ENCODE peak calls at places on chromosomes 3 and 15, in four cellular contexts. N is A549, P is K562, J is HepG2. U is an unnamed sample.
A peak's percentile ranks its signal among the peaks of the same experiment; 100 is the strongest.

GRCh38 chr15:78830514-78831228 is 19.4 kb upstream of the ADAMTS7 start:
- DNase-seq in N (no peak), P (no peak), J (no peak), U (no peak)

GRCh38 chr3:4828279-4829030 is 150.8 kb upstream of the BHLHE40 start:
- DNase-seq in N (no peak), P (no peak), J (no peak), U (no peak)

GRCh38 chr3:140465988-140466387 is 211.9 kb upstream of the TRIM42 start:
- DNase-seq in N (no peak), P (no peak), J (no peak), U (no peak)

GRCh38 chr3:140206196-140207040 is 271.4 kb downstream of the CLSTN2 start:
- DNase-seq in N (no peak), P (peak; percentile 9), J (no peak), U (no peak)

GRCh38 chr3:186021673-186022362 is 84.0 kb upstream of the TRA2B start:
- DNase-seq in N (no peak), P (no peak), J (no peak), U (no peak)

GRCh38 chr15:31439328-31439727 is 112.7 kb downstream of the KLF13 start:
- DNase-seq in N (peak; percentile 80), P (peak; percentile 56), J (peak; percentile 35), U (peak; percentile 60)

GRCh38 chr15:30929064-30929669 is 25.5 kb downstream of the FAN1 start:
- DNase-seq in N (no peak), P (no peak), J (no peak), U (no peak)

GRCh38 chr15:36737430-36737891 is 158.0 kb downstream of the CDIN1 start:
- DNase-seq in N (no peak), P (no peak), J (no peak), U (no peak)

GRCh38 chr15:58980351-58980939 is 7.0 kb upstream of the RNF111 start:
- DNase-seq in N (peak; percentile 43), P (peak; percentile 20), J (peak; percentile 23), U (no peak)

GRCh38 chr3:64945171-64945684 is 257.4 kb upstream of the ADAMTS9 start:
- DNase-seq in N (no peak), P (peak; percentile 8), J (no peak), U (no peak)

GRCh38 chr3:133833267-133833666 is 27.7 kb downstream of the SRPRB start:
- DNase-seq in N (no peak), P (no peak), J (no peak), U (no peak)

GRCh38 chr15:28783873-28784272 is 64.6 kb downstream of the GOLGA6L7 start:
- DNase-seq in N (no peak), P (no peak), J (no peak), U (no peak)

GRCh38 chr3:131033480-131034080 is 6.9 kb downstream of the NEK11 start:
- DNase-seq in N (peak; percentile 14), P (peak; percentile 18), J (peak; percentile 43), U (no peak)

GRCh38 chr15:48644827-48645557 is 517 bp downstream of the FBN1 start:
- DNase-seq in N (peak; percentile 13), P (no peak), J (no peak), U (no peak)

GRCh38 chr3:152650177-152650576 is 184.8 kb upstream of the P2RY1 start:
- DNase-seq in N (no peak), P (no peak), J (peak; percentile 12), U (no peak)

GRCh38 chr15:29774900-29775299 is 47.4 kb downstream of the TJP1 start:
- DNase-seq in N (peak; percentile 48), P (no peak), J (peak; percentile 21), U (no peak)

GRCh38 chr3:61714225-61714624 is 152.9 kb downstream of the PTPRG start:
- DNase-seq in N (no peak), P (no peak), J (no peak), U (no peak)

GRCh38 chr15:85141601-85142185 is 160.0 kb downstream of the PDE8A start:
- DNase-seq in N (no peak), P (no peak), J (no peak), U (no peak)

GRCh38 chr15:72176155-72176554 is 21.4 kb downstream of the GRAMD2A start:
- DNase-seq in N (no peak), P (no peak), J (no peak), U (no peak)

GRCh38 chr3:132549890-132550578 is 47.0 kb upstream of the ACKR4 start:
- DNase-seq in N (no peak), P (no peak), J (no peak), U (no peak)

GRCh38 chr3:49362579-49362978 is 4.4 kb upstream of the GPX1 start:
- DNase-seq in N (no peak), P (no peak), J (no peak), U (no peak)

GRCh38 chr3:14852721-14853120 is 34.0 kb downstream of the FGD5 start:
- DNase-seq in N (no peak), P (no peak), J (no peak), U (no peak)
- TF ChIP-seq RNF2 in N (no peak), P (no peak), J (no peak), U (no peak)

DNA sequence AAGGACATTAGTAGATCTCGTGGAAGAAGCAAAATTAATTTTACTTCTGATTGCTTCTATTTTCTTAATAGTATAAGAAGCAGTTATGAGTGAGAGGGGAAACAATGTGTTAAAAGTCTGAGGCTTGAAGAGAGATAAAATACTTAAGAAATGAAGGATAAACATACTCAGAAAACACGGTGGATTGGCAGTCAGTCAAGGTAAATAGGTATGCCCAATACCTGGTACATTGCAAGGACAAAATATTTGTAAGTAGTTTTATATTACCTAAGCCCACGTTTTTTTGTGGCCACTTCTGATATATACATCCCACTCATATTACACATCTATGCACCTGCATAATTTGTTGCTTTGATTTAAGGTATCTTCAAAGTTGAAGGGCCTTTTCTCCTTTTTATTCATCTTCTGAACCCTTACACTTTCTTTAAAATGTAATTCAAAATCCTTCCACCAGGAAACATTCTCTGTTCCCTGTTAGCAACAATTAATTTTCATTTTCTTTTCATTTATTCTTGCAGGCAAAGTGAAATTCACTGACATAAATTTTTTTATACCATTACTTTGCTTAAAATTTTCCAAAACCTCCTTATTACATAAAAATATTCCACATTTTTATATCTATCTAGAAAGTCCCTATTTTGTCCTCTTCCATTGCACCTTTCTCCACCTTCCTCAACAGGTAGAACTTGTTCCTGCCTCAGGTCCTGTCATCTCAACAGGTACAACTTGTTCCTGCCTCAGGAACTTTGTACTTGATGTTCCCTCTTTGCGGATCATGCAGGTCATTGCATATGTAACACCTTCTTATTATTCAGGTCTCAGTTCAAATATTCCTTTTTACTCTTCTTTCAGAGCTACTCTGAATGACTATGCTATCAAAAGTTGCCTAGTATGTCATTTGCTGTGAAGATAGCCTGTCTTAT is 755.7 kb upstream of the ALCAM start:
- DNase-seq in N (no peak), P (no peak), J (no peak), U (no peak)
- TF ChIP-seq RNF2 in N (no peak), P (no peak), J (no peak), U (no peak)

GRCh38 chr15:65105038-65105437 is 10.0 kb downstream of the UBAP1L start:
- DNase-seq in N (no peak), P (no peak), J (no peak), U (no peak)

GRCh38 chr15:65115086-65115485 is at the start of gene UBAP1L:
- DNase-seq in N (no peak), P (no peak), J (no peak), U (no peak)

GRCh38 chr15:65106011-65106590 is 8.9 kb downstream of the UBAP1L start:
- DNase-seq in N (no peak), P (no peak), J (no peak), U (no peak)

GRCh38 chr15:65115542-65115941 is 542 bp upstream of the UBAP1L start:
- DNase-seq in N (no peak), P (no peak), J (no peak), U (no peak)

GRCh38 chr15:65110676-65111292 is 4.2 kb downstream of the UBAP1L start:
- DNase-seq in N (no peak), P (peak; percentile 27), J (no peak), U (no peak)
- TF ChIP-seq RNF2 in N (no peak), P (no peak), J (no peak), U (no peak)

GRCh38 chr3:58170376-58170775 is 40.4 kb downstream of the DNASE1L3 start:
- DNase-seq in N (no peak), P (no peak), J (no peak), U (no peak)

GRCh38 chr3:58168498-58168897 is 42.3 kb downstream of the DNASE1L3 start:
- DNase-seq in N (no peak), P (no peak), J (peak; percentile 71), U (no peak)

GRCh38 chr3:58169371-58169770 is 41.4 kb downstream of the DNASE1L3 start:
- DNase-seq in N (no peak), P (no peak), J (no peak), U (no peak)

GRCh38 chr3:58164916-58165821 is 45.6 kb downstream of the DNASE1L3 start:
- DNase-seq in N (no peak), P (no peak), J (peak; percentile 52), U (no peak)

DNA sequence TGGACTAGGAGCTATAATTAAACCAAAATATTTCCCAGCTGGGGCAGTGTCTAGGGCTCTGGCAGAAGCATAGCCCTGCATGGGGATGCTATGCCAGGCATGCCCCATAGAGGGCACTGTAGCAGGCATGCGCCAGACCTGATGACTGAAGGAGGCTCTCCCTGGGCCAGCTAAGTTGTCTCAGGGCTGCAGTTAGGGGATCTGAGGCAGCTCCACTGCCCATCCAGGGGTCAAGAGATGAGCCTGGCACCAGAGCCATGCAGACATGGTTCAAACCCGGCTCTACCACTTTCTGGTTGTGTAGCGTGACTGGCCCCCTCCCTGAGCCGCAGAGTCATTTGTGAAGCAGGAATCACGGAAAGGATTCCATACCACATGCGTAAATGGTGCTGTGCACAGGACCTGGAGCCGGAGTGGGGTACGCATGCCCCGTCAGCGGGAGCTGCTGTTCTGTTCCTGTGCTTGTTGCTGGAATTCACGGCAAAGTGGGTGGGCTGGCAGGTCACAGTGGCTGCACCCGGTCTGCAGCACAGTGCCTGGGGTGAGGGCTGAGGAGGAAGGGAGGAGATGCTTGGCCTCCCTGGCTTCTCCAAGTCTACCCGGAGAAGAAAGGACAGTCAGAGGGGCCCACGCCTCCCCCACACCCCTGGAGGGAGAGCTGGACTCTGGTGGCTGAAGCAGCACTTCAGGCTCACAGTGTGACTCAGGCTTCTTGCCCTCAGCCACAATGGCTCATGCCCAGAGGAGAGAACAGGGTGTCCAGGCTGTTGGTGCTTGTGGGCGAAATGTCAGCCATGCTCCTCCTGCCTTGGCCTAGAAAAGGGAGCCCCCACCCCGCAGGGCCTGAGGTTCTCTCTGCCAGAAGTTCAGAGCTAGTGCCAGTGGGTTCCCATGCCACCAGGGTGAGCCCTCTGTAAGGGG is 43.1 kb downstream of the DNASE1L3 start:
- DNase-seq in N (peak; percentile 46), P (peak; percentile 75), J (no peak), U (peak; percentile 92)
- TF ChIP-seq RNF2 in N (no peak), P (no peak), J (no peak), U (no peak)

DNA sequence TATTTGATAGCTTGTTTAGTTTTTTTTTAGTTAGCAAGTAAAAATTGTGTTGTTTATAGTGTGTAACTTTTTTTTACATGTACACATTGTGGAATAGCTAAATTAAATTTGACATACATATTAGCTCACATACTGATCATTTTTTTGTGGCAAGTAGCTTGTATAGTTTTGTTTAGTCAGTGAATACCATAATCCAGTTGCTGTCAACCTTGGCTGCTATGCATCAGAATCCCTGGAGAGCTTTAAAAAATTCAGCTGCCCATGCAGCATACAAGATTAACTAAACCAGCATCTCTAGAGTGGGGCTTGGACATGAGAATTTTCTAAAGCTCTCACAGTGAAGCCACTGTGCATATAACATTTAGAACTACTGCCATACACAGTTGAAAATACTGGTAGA is 54.0 kb downstream of the TMOD3 start:
- DNase-seq in N (no peak), P (no peak), J (no peak), U (no peak)
- TF ChIP-seq RNF2 in N (no peak), P (no peak), J (no peak), U (no peak)

GRCh38 chr15:63372753-63373152 is 8.9 kb downstream of the CA12 start:
- DNase-seq in N (no peak), P (no peak), J (no peak), U (no peak)
- TF ChIP-seq RNF2 in N (no peak), P (no peak), J (no peak), U (no peak)